ENCODE peak calls at places on chromosomes 1 and 21, in six cellular contexts. One of them, this sample, is unnamed.

GRCh38 chr1:93992190-93992589 is 83.0 kb upstream of the GCLM start:
- DNase-seq in IMR-90: no peak
- DNase-seq in astrocyte: no peak
- DNase-seq in right atrium auricular region: peak; percentile 26
- DNase-seq in SK-N-SH: no peak
- DNase-seq in SJSA1: no peak
- DNase-seq in this sample: no peak

GRCh38 chr1:27092888-27093287 is 62.0 kb downstream of the SLC9A1 start:
- DNase-seq in SK-N-SH: no peak
- DNase-seq in SJSA1: no peak
- DNase-seq in right atrium auricular region: no peak
- DNase-seq in IMR-90: no peak
- DNase-seq in astrocyte: no peak
- DNase-seq in this sample: no peak

GRCh38 chr1:234602334-234603220 is 7.4 kb downstream of the IRF2BP2 start:
- DNase-seq in IMR-90: peak; percentile 98
- DNase-seq in astrocyte: peak; percentile 98
- DNase-seq in right atrium auricular region: peak; percentile 69
- DNase-seq in SK-N-SH: no peak
- DNase-seq in SJSA1: peak; percentile 90
- DNase-seq in this sample: peak; percentile 88

GRCh38 chr1:61639218-61639617 is 85.7 kb downstream of the TM2D1 start:
- DNase-seq in right atrium auricular region: no peak
- DNase-seq in astrocyte: no peak
- DNase-seq in IMR-90: no peak
- DNase-seq in SK-N-SH: no peak
- DNase-seq in SJSA1: no peak
- DNase-seq in this sample: peak; percentile 7

GRCh38 chr1:91884459-91885290 is 1.3 kb downstream of the TGFBR3 start:
- DNase-seq in SJSA1: peak; percentile 47
- DNase-seq in IMR-90: peak; percentile 24
- DNase-seq in SK-N-SH: peak; percentile 19
- DNase-seq in right atrium auricular region: no peak
- DNase-seq in astrocyte: no peak
- DNase-seq in this sample: peak; percentile 32

GRCh38 chr1:47230692-47231313 is 1.2 kb downstream of the TAL1 start:
- DNase-seq in IMR-90: no peak
- DNase-seq in SK-N-SH: peak; percentile 65
- DNase-seq in astrocyte: no peak
- DNase-seq in right atrium auricular region: no peak
- DNase-seq in SJSA1: no peak
- DNase-seq in this sample: no peak

GRCh38 chr21:34029724-34030528 is 43.5 kb upstream of the MRPS6 start:
- DNase-seq in SK-N-SH: peak; percentile 56
- DNase-seq in astrocyte: peak; percentile 84
- DNase-seq in right atrium auricular region: peak; percentile 66
- DNase-seq in IMR-90: peak; percentile 82
- DNase-seq in SJSA1: no peak
- DNase-seq in this sample: peak; percentile 68

GRCh38 chr1:76330993-76331603 is 256.6 kb downstream of the ST6GALNAC3 start:
- DNase-seq in astrocyte: peak; percentile 62
- DNase-seq in SK-N-SH: peak; percentile 16
- DNase-seq in IMR-90: peak; percentile 77
- DNase-seq in SJSA1: peak; percentile 26
- DNase-seq in right atrium auricular region: no peak
- DNase-seq in this sample: peak; percentile 66

GRCh38 chr21:39161064-39161463 is 22.2 kb downstream of the PSMG1 start:
- DNase-seq in IMR-90: no peak
- DNase-seq in astrocyte: no peak
- DNase-seq in SJSA1: no peak
- DNase-seq in SK-N-SH: no peak
- DNase-seq in right atrium auricular region: no peak
- DNase-seq in this sample: no peak

GRCh38 chr1:45913183-45913924 is 109.9 kb downstream of the MAST2 start:
- DNase-seq in right atrium auricular region: peak; percentile 85
- DNase-seq in SK-N-SH: peak; percentile 60
- DNase-seq in astrocyte: peak; percentile 98
- DNase-seq in SJSA1: no peak
- DNase-seq in IMR-90: peak; percentile 96
- DNase-seq in this sample: peak; percentile 75

GRCh38 chr1:8197493-8198282 is 120.2 kb upstream of the SLC45A1 start:
- DNase-seq in IMR-90: peak; percentile 97
- DNase-seq in astrocyte: peak; percentile 98
- DNase-seq in SK-N-SH: no peak
- DNase-seq in right atrium auricular region: peak; percentile 80
- DNase-seq in SJSA1: peak; percentile 72
- DNase-seq in this sample: peak; percentile 48

GRCh38 chr1:1510912-1511532 is 940 bp upstream of the ATAD3A start:
- DNase-seq in SK-N-SH: peak; percentile 52
- DNase-seq in astrocyte: peak; percentile 9
- DNase-seq in IMR-90: peak; percentile 2
- DNase-seq in right atrium auricular region: no peak
- DNase-seq in SJSA1: no peak
- DNase-seq in this sample: peak; percentile 17

GRCh38 chr1:47669081-47669585 is 231.3 kb downstream of the FOXD2 start:
- DNase-seq in SJSA1: no peak
- DNase-seq in astrocyte: no peak
- DNase-seq in right atrium auricular region: peak; percentile 34
- DNase-seq in IMR-90: no peak
- DNase-seq in SK-N-SH: no peak
- DNase-seq in this sample: no peak

DNA sequence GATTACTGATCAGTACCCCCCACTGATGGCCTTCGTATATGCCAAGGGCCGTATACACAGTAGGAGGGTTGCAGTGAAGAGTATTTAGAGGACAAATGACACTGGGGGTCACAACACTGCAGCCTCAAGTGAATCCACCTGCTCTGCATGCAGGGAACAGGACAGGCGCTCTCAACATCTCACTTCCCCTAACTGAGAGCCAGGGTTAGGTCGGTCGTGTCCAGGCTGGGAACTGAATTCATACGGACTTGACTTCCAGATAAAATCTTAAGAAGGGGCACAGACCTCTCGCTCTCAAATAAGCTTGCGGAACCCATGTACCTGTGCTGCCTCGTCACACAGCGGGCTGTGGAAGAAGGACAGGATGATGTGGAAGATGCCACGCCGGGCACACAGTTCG is 22.8 kb downstream of the MRAP start:
- DNase-seq in astrocyte: no peak
- DNase-seq in IMR-90: no peak
- DNase-seq in right atrium auricular region: no peak
- DNase-seq in SJSA1: no peak
- DNase-seq in SK-N-SH: no peak
- DNase-seq in this sample: no peak
- H3K36me3 ChIP-seq in astrocyte: peaks cover 76% of the 10 kb centered on the region
- H3K36me3 ChIP-seq in IMR-90: peaks cover 77% of the 10 kb centered on the region
- H3K36me3 ChIP-seq in right atrium auricular region: peaks cover 94% of the 10 kb centered on the region
- H3K36me3 ChIP-seq in SJSA1: peaks cover 100% of the 10 kb centered on the region
- H3K36me3 ChIP-seq in SK-N-SH: peaks cover 85% of the 10 kb centered on the region
- H3K36me3 ChIP-seq in this sample: peaks cover 8% of the 10 kb centered on the region

DNA sequence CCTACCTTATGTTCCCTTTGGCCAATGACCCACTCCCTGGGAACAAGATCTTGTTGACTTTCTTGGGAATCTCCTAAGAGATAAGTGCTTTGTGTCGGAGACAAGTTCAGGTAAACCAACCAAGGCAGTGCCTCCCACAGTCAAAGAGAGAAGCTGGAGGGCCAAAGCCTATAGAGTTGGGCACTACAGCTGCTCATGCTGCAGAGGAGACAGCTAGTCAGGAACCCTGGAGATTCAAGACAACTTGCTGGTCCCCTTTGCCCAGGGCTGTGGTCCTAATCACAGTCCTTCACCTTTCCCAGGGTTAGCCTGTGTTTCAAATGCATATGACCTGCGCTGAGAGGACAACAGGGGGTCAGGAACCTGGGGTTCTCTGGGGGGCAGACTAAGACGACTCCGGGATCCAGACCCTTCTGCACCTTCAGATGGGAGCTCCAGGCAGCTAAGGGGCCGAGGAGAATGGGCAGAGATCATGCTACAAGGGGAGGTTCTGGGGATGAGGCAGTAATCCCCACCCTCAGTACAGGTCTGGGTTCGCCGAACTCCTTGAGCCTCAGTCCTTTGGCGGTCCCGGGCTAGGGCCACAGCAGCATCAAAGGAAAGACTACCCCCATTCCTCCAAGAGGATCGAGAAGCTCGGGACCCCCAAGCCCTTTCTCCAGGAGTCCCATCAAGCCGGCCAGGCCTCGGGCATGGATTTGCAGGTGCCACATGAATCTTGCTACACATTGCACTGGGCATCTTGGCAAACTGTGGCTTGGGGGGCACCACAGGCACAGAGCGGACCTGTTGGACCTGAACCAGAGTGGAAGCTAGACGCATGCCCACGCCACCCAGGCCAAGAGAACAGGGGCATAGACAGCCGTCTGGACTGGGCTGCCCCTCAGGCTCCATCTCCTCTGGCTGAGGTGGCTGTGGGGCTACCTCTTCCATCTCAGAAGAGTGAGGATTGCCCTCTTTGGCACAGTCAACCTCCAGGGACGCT is 2.0 kb upstream of the USF1 start:
- DNase-seq in SK-N-SH: no peak
- DNase-seq in IMR-90: no peak
- DNase-seq in SJSA1: no peak
- DNase-seq in astrocyte: no peak
- DNase-seq in right atrium auricular region: no peak
- DNase-seq in this sample: no peak
- H3K27ac ChIP-seq in SK-N-SH: no peak overlapping the region
- H3K27ac ChIP-seq in IMR-90: no peak overlapping the region
- H3K27ac ChIP-seq in SJSA1: no peak overlapping the region
- H3K27ac ChIP-seq in astrocyte: no peak overlapping the region
- H3K27ac ChIP-seq in right atrium auricular region: no peak overlapping the region
- H3K27ac ChIP-seq in this sample: peak overlapping the region; percentile 11

GRCh38 chr1:183520379-183520778 is 48.1 kb downstream of the SMG7 start:
- DNase-seq in IMR-90: no peak
- DNase-seq in astrocyte: no peak
- DNase-seq in SK-N-SH: no peak
- DNase-seq in SJSA1: no peak
- DNase-seq in right atrium auricular region: no peak
- DNase-seq in this sample: no peak
- H3K36me3 ChIP-seq in IMR-90: peaks cover 9% of the 10 kb centered on the region
- H3K36me3 ChIP-seq in astrocyte: peaks cover 11% of the 10 kb centered on the region
- H3K36me3 ChIP-seq in SK-N-SH: peaks cover 55% of the 10 kb centered on the region
- H3K36me3 ChIP-seq in SJSA1: peaks cover 49% of the 10 kb centered on the region
- H3K36me3 ChIP-seq in right atrium auricular region: peaks cover 25% of the 10 kb centered on the region
- H3K36me3 ChIP-seq in this sample: peaks cover 8% of the 10 kb centered on the region

GRCh38 chr1:210313046-210313445 is 15.7 kb upstream of the HHAT start:
- DNase-seq in IMR-90: no peak
- DNase-seq in SK-N-SH: no peak
- DNase-seq in SJSA1: no peak
- DNase-seq in astrocyte: no peak
- DNase-seq in right atrium auricular region: no peak
- DNase-seq in this sample: no peak
- H3K27ac ChIP-seq in IMR-90: no peak overlapping the region
- H3K27ac ChIP-seq in SK-N-SH: no peak overlapping the region
- H3K27ac ChIP-seq in SJSA1: no peak overlapping the region
- H3K27ac ChIP-seq in astrocyte: no peak overlapping the region
- H3K27ac ChIP-seq in right atrium auricular region: no peak overlapping the region
- H3K27ac ChIP-seq in this sample: no peak overlapping the region

GRCh38 chr1:88681223-88681622 is 2.9 kb upstream of the PKN2 start:
- DNase-seq in IMR-90: no peak
- DNase-seq in right atrium auricular region: no peak
- DNase-seq in astrocyte: no peak
- DNase-seq in SJSA1: no peak
- DNase-seq in SK-N-SH: no peak
- DNase-seq in this sample: no peak
- H3K36me3 ChIP-seq in IMR-90: no peaks in the 10 kb centered on the region
- H3K36me3 ChIP-seq in right atrium auricular region: no peaks in the 10 kb centered on the region
- H3K36me3 ChIP-seq in astrocyte: no peaks in the 10 kb centered on the region
- H3K36me3 ChIP-seq in SJSA1: peaks cover 5% of the 10 kb centered on the region
- H3K36me3 ChIP-seq in SK-N-SH: no peaks in the 10 kb centered on the region
- H3K36me3 ChIP-seq in this sample: no peaks in the 10 kb centered on the region

GRCh38 chr1:225652726-225653462 is at the start of gene ENAH:
- DNase-seq in astrocyte: peak; percentile 58
- DNase-seq in SJSA1: peak; percentile 60
- DNase-seq in right atrium auricular region: peak; percentile 75
- DNase-seq in IMR-90: peak; percentile 76
- DNase-seq in SK-N-SH: peak; percentile 96
- DNase-seq in this sample: peak; percentile 64

GRCh38 chr1:225654277-225654597 is 1.3 kb upstream of the ENAH start:
- DNase-seq in right atrium auricular region: no peak
- DNase-seq in IMR-90: no peak
- DNase-seq in SJSA1: no peak
- DNase-seq in astrocyte: no peak
- DNase-seq in SK-N-SH: no peak
- DNase-seq in this sample: no peak

GRCh38 chr1:225651872-225652725 is 824 bp downstream of the ENAH start:
- DNase-seq in SJSA1: peak; percentile 49
- DNase-seq in astrocyte: peak; percentile 30
- DNase-seq in IMR-90: no peak
- DNase-seq in SK-N-SH: peak; percentile 45
- DNase-seq in right atrium auricular region: no peak
- DNase-seq in this sample: peak; percentile 35

GRCh38 chr1:225654688-225655508 is 2.0 kb upstream of the ENAH start:
- DNase-seq in SJSA1: no peak
- DNase-seq in right atrium auricular region: no peak
- DNase-seq in astrocyte: no peak
- DNase-seq in IMR-90: no peak
- DNase-seq in SK-N-SH: no peak
- DNase-seq in this sample: no peak

DNA sequence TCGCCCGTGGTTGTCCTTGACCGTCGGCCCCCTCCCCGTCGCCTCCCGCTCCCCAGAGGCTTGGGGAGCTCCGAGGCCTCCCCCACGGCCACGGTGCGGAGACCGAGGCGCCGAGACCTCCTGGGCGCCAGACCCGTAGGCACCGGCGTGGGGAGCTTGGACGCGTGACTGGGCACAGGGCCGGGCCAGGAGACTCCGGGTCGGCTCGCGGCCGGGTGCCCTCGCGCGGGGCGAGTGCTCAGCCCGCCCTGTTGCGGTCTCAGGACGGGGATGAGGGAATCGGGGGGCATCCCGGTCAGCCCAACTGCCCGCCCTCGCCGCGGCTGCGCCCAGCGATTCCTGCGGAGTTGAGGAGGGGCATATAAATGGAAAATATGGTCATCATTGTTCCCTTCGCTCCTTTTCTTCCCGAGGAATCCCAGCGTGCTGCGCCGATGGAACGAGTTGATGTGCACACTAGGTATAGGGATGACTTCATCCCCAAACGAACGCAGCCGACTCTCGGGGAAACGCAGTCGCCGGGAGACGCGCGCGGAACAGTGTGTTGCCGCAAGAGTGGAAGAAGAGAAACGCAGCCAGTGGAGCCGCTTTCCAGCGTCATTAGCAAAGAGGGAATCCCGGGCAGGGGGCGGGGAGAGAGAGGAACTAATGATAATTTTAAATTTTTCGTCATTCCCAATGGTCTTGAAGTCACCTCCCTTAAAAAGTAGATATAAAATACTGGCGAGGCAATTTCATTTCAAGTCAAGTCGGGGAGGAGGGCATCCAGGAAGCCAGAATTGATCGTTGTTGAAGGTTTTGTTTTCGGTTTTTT is 747 bp upstream of the ENAH start:
- DNase-seq in astrocyte: peak; percentile 72
- DNase-seq in SJSA1: peak; percentile 89
- DNase-seq in SK-N-SH: no peak
- DNase-seq in right atrium auricular region: peak; percentile 90
- DNase-seq in IMR-90: peak; percentile 73
- DNase-seq in this sample: peak; percentile 61
- H3K27ac ChIP-seq in astrocyte: peak overlapping the region; percentile 95
- H3K27ac ChIP-seq in SJSA1: peak overlapping the region; percentile 98
- H3K27ac ChIP-seq in SK-N-SH: peak overlapping the region; percentile 99
- H3K27ac ChIP-seq in right atrium auricular region: peak overlapping the region; percentile 99
- H3K27ac ChIP-seq in IMR-90: peak overlapping the region; percentile 95
- H3K27ac ChIP-seq in this sample: peak overlapping the region; percentile 64

GRCh38 chr21:45493401-45494001 is 48.7 kb downstream of the SLC19A1 start:
- DNase-seq in SK-N-SH: no peak
- DNase-seq in right atrium auricular region: no peak
- DNase-seq in IMR-90: no peak
- DNase-seq in astrocyte: no peak
- DNase-seq in SJSA1: no peak
- DNase-seq in this sample: no peak
- H3K36me3 ChIP-seq in SK-N-SH: peaks cover 5% of the 10 kb centered on the region
- H3K36me3 ChIP-seq in right atrium auricular region: peaks cover 52% of the 10 kb centered on the region
- H3K36me3 ChIP-seq in IMR-90: peaks cover 73% of the 10 kb centered on the region
- H3K36me3 ChIP-seq in astrocyte: peaks cover 5% of the 10 kb centered on the region
- H3K36me3 ChIP-seq in SJSA1: no peaks in the 10 kb centered on the region
- H3K36me3 ChIP-seq in this sample: no peaks in the 10 kb centered on the region